ENCODE peak calls at places on chromosome 1, in nine cellular contexts. T is AG04450; B is CD8-positive, alpha-beta T cell; Y is Panc1; G is uterus; K is PC-3; N is choroid plexus epithelial cell; V is endodermal cell; W is iPS DF 6.9. J is an unnamed sample.

GRCh38 chr1:183604048-183604808 is 14.0 kb upstream of the NCF2 start:
- DNase-seq in K (no peak), T (peak), Y (no peak), G (no peak), B (no peak), W (no peak), V (no peak), N (peak), J (no peak)

GRCh38 chr1:39955547-39956539 is 898 bp downstream of the MFSD2A start:
- DNase-seq in G (no peak), K (peak), N (peak), Y (no peak), W (no peak), V (peak), T (no peak), B (peak), J (no peak)

GRCh38 chr1:152917794-152918193 is 9.4 kb downstream of the IVL start:
- DNase-seq in G (no peak), V (no peak), B (no peak), Y (no peak), T (no peak), K (peak), N (no peak), W (no peak), J (no peak)

GRCh38 chr1:201489656-201490261 is 17.2 kb downstream of the CSRP1 start:
- DNase-seq in B (no peak), Y (no peak), W (no peak), G (no peak), N (no peak), T (no peak), K (no peak), V (no peak), J (no peak)

GRCh38 chr1:116346943-116347673 is 25.9 kb upstream of the ATP1A1 start:
- DNase-seq in K (no peak), Y (no peak), N (no peak), V (no peak), T (no peak), G (no peak), W (no peak), B (no peak), J (no peak)

GRCh38 chr1:210377934-210378333 is 49.2 kb downstream of the HHAT start:
- DNase-seq in K (peak), G (no peak), B (no peak), V (no peak), W (no peak), Y (no peak), N (no peak), T (peak), J (no peak)

GRCh38 chr1:224727851-224728250 is 111.7 kb downstream of the CNIH3 start:
- DNase-seq in V (no peak), G (no peak), T (no peak), K (no peak), B (no peak), W (no peak), N (no peak), Y (no peak), J (no peak)

GRCh38 chr1:177181631-177182291 is 11.0 kb downstream of the BRINP2 start:
- DNase-seq in B (no peak), N (peak), V (peak), T (no peak), Y (peak), K (peak), W (no peak), G (peak), J (peak)

GRCh38 chr1:27891196-27891889 is 19.0 kb downstream of the THEMIS2 start:
- DNase-seq in V (no peak), K (no peak), T (no peak), W (no peak), N (no peak), G (no peak), B (no peak), Y (no peak), J (no peak)

GRCh38 chr1:77412069-77412793 is 130.4 kb downstream of the AK5 start:
- DNase-seq in Y (peak), V (no peak), W (no peak), G (no peak), K (peak), T (no peak), N (peak), B (no peak), J (no peak)

GRCh38 chr1:28675921-28676257 is 7.3 kb downstream of the GMEB1 start:
- DNase-seq in T (no peak), V (no peak), W (no peak), Y (no peak), K (no peak), N (no peak), G (no peak), B (no peak), J (no peak)

GRCh38 chr1:39735731-39736130 is 3.0 kb upstream of the PPIE start:
- DNase-seq in T (no peak), Y (no peak), V (no peak), K (no peak), N (no peak), B (no peak), G (no peak), W (no peak), J (no peak)

GRCh38 chr1:212557739-212558664 is 50.6 kb upstream of the ATF3 start:
- DNase-seq in G (no peak), N (peak), T (no peak), W (no peak), B (no peak), Y (no peak), V (peak), K (peak), J (peak)

GRCh38 chr1:160544647-160545046 is 21.6 kb upstream of the SLAMF6 start:
- DNase-seq in Y (no peak), N (peak), B (no peak), K (peak), W (no peak), G (no peak), V (no peak), T (no peak), J (no peak)

GRCh38 chr1:246709845-246710244 is 14.4 kb upstream of the SCCPDH start:
- DNase-seq in Y (no peak), N (no peak), K (no peak), G (no peak), V (no peak), B (no peak), W (no peak), T (no peak), J (no peak)

GRCh38 chr1:78606274-78606673 is 14.0 kb upstream of the IFI44L start:
- DNase-seq in Y (no peak), V (no peak), T (no peak), W (no peak), G (no peak), K (no peak), B (no peak), N (no peak), J (no peak)

GRCh38 chr1:205318231-205318991 is 3.1 kb downstream of the NUAK2 start:
- DNase-seq in W (no peak), V (peak), G (no peak), B (no peak), T (no peak), N (no peak), K (peak), Y (no peak), J (no peak)

GRCh38 chr1:7418442-7419080 is 352.5 kb upstream of the VAMP3 start:
- DNase-seq in Y (no peak), G (peak), K (no peak), N (no peak), B (peak), V (peak), T (no peak), W (no peak), J (no peak)

GRCh38 chr1:58893257-58893869 is 109.5 kb upstream of the JUN start:
- DNase-seq in V (no peak), N (peak), Y (no peak), K (no peak), W (no peak), B (no peak), G (no peak), T (no peak), J (peak)

GRCh38 chr1:14529436-14529835 is 69.0 kb upstream of the KAZN start:
- DNase-seq in K (no peak), G (no peak), V (no peak), Y (no peak), T (no peak), B (no peak), N (no peak), W (no peak), J (no peak)

GRCh38 chr1:83102630-83103071 is 896.3 kb downstream of the TTLL7 start:
- DNase-seq in B (no peak), W (no peak), T (no peak), N (peak), V (no peak), G (no peak), K (peak), Y (no peak), J (no peak)

DNA sequence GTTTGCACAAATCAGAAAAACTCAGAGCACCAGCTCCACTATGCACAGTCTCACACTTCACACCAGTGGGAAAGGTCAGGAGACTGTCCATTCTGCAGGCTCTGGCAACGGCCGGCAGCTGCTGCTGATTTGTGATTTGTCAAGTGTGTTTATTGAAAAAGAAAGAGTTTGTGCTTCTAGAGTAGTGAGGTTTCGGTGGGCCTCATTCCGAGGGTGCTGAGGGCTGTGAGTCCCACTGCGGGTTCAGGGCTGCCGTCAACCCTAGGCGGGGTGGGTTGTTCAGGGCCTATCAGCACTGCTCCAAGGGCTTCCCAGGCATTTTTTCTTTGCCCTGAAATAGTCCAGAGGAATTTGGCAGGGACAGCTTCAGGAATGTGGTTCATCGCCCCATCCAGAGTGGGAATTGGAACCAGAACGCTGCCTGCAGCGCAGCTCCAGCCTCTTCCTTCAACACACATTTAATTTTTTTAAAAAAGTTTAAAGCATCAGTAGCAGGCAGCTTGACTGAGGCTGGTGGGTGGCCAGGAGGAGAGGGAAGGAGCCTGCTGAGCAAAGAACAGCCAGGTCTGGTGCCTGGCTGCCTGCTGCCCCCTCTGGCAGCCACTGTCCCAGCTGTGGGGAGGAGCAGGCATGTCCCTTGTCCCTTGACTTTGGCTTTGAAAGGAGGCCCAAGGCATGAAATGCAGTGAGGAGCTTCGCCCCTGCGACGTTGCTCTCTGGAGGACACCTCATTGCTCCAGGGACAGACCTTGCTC is 19.7 kb downstream of the STUM start:
- DNase-seq in N (no peak), Y (no peak), G (peak), B (no peak), K (peak), V (peak), T (no peak), W (peak), J (no peak)
- H3K4me3 ChIP-seq in N (no peak), Y (no peak), G (no peak), B (no peak), K (no peak), V (no peak), T (no peak), W (no peak), J (no peak)

GRCh38 chr1:36324322-36324802 is 917 bp upstream of the EVA1B start:
- DNase-seq in B (no peak), T (no peak), K (no peak), G (peak), Y (no peak), N (no peak), W (no peak), V (no peak), J (no peak)
- H3K4me3 ChIP-seq in B (peak), T (no peak), K (no peak), G (peak), Y (no peak), N (no peak), W (peak), V (peak), J (peak)

GRCh38 chr1:156898151-156898550 is 4.6 kb downstream of the PEAR1 start:
- DNase-seq in K (peak), G (peak), W (no peak), Y (no peak), T (peak), N (peak), V (peak), B (no peak), J (peak)
- H3K4me3 ChIP-seq in K (no peak), G (no peak), W (no peak), Y (no peak), T (peak), N (no peak), V (no peak), B (no peak), J (peak)

GRCh38 chr1:80624682-80625081 is 1176.1 kb upstream of the ADGRL2 start:
- DNase-seq in B (no peak), W (no peak), V (no peak), T (no peak), K (no peak), G (no peak), N (no peak), Y (no peak), J (no peak)
- H3K4me3 ChIP-seq in B (no peak), W (no peak), V (no peak), T (no peak), K (no peak), G (no peak), N (no peak), Y (no peak), J (no peak)

GRCh38 chr1:15833069-15833679 is 14.3 kb upstream of the SPEN start:
- DNase-seq in W (no peak), B (peak), V (peak), K (peak), T (no peak), Y (no peak), G (peak), N (no peak), J (peak)
- H3K4me3 ChIP-seq in W (no peak), B (peak), V (peak), K (peak), T (peak), Y (peak), G (peak), N (peak), J (peak)

DNA sequence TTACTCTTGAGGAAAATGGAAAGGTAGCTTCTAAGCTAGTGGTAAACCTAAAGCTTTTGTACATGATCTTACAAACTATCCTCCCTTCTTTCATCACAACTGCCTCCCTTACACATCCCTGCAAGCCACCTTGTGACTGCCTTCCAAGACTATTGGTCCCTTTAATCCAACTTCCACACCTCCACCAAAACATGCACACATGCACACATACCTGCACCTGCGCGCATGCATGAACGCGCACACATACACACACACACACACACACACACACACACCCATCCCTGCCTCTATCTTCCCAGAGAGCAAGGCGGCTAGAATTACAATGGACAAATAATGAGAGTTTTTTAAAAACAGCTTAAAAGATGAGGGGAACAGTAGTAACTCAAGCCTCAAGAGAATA is 58.3 kb downstream of the LUZP1 start:
- DNase-seq in W (no peak), Y (no peak), N (no peak), V (no peak), T (no peak), G (no peak), K (no peak), B (no peak), J (no peak)
- H3K4me3 ChIP-seq in W (no peak), Y (no peak), N (no peak), V (no peak), T (no peak), G (no peak), K (no peak), B (no peak), J (no peak)

GRCh38 chr1:158286487-158286886 is 3.2 kb upstream of the CD1C start:
- DNase-seq in N (no peak), Y (no peak), G (no peak), K (no peak), W (no peak), B (no peak), T (no peak), V (no peak), J (no peak)

GRCh38 chr1:158289722-158290570 is at the start of gene CD1C:
- DNase-seq in W (no peak), N (no peak), B (no peak), K (no peak), V (no peak), Y (no peak), T (no peak), G (no peak), J (no peak)

GRCh38 chr1:158286966-158287365 is 2.8 kb upstream of the CD1C start:
- DNase-seq in N (no peak), K (no peak), B (no peak), W (no peak), V (no peak), T (no peak), G (no peak), Y (no peak), J (no peak)

GRCh38 chr1:158283965-158284364 is 5.8 kb upstream of the CD1C start:
- DNase-seq in G (no peak), T (no peak), W (no peak), Y (no peak), B (no peak), N (no peak), V (no peak), K (no peak), J (no peak)

DNA sequence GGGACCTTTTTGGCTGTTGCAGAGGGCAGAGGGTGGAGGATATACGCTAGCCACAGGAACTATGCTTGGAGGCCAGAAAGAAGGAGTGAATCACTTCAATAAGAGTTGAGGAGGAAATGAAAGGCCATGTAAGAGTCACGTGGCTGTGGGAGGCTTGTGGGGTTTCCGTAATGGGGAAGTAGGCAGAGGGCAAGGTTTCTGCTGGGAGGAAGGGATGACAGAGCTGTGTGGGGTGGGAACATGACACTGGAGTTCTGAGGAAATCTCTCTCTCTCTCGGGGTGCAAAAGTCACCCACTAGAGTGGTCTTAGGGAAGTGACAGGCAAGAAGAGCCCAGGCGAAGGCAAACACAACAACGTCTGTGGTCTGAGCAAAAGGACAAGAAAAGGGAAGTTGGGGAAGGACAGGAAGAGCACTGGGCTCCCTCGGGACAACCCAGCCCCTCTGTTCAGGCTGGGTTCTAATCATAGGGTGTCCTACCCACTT is 3.9 kb upstream of the CD1C start:
- DNase-seq in W (no peak), Y (no peak), V (no peak), B (no peak), N (no peak), K (no peak), G (no peak), T (no peak), J (peak)
- H3K4me3 ChIP-seq in W (no peak), Y (no peak), V (no peak), B (no peak), N (no peak), K (no peak), G (no peak), T (no peak), J (no peak)

J was measured in left ventricle myocardium inferior.